ENCODE peak calls at places on chromosomes 3 and 15, in four cellular contexts. O is heart left ventricle, U is spleen, N is suprapubic skin. S is an unnamed sample.

GRCh38 chr15:88219623-88220022 is 36.9 kb downstream of the NTRK3 start:
- DNase-seq in N (no peak), U (no peak), O (no peak), S (no peak)

GRCh38 chr3:118577055-118577759 is 457.4 kb downstream of the IGSF11 start:
- DNase-seq in N (no peak), U (no peak), O (no peak), S (no peak)

GRCh38 chr3:193946945-193947344 is 189.0 kb upstream of the HES1 start:
- DNase-seq in O (no peak), U (no peak), N (no peak), S (no peak)

GRCh38 chr3:115321396-115321795 is 174.3 kb upstream of the ZBTB20 start:
- DNase-seq in U (no peak), O (no peak), N (no peak), S (no peak)

GRCh38 chr3:28122227-28122626 is 119.2 kb upstream of the CMC1 start:
- DNase-seq in N (no peak), O (no peak), U (no peak), S (no peak)

GRCh38 chr3:37520802-37521350 is 340.8 kb upstream of the CTDSPL start:
- DNase-seq in U (no peak), N (no peak), O (no peak), S (no peak)

GRCh38 chr3:155657161-155657560 is 87.7 kb downstream of the PLCH1 start:
- DNase-seq in N (no peak), U (no peak), O (no peak), S (no peak)

GRCh38 chr15:100112061-100112420 is 229.7 kb downstream of the ADAMTS17 start:
- DNase-seq in N (no peak), U (peak; percentile 65), O (no peak), S (no peak)

GRCh38 chr3:62289922-62290321 is 83.4 kb downstream of the FEZF2 start:
- DNase-seq in U (no peak), O (no peak), N (no peak), S (no peak)

GRCh38 chr3:23740517-23741402 is 65.0 kb upstream of the UBE2E1 start:
- DNase-seq in N (no peak), O (no peak), U (no peak), S (peak; percentile 34)

GRCh38 chr3:15557511-15557946 is 36.0 kb upstream of the COLQ start:
- DNase-seq in O (no peak), N (no peak), U (no peak), S (peak; percentile 84)

GRCh38 chr3:157718835-157719234 is 215.6 kb upstream of the VEPH1 start:
- DNase-seq in O (no peak), N (no peak), U (no peak), S (no peak)

GRCh38 chr3:115931581-115931980 is 308.3 kb downstream of the GAP43 start:
- DNase-seq in N (no peak), U (no peak), O (no peak), S (no peak)

GRCh38 chr15:43134157-43134637 is 811 bp downstream of the TMEM62 start:
- DNase-seq in O (no peak), N (no peak), U (no peak), S (no peak)

GRCh38 chr15:101359365-101359947 is 64.4 kb upstream of the SNRPA1 start:
- DNase-seq in O (no peak), N (no peak), U (no peak), S (no peak)

GRCh38 chr3:58522759-58523425 is 14.1 kb downstream of the ACOX2 start:
- DNase-seq in U (no peak), N (no peak), O (no peak), S (no peak)

GRCh38 chr3:187935623-187936156 is 190.4 kb upstream of the BCL6 start:
- DNase-seq in O (no peak), N (no peak), U (peak; percentile 88), S (no peak)

GRCh38 chr3:65597952-65598413 is 440.7 kb downstream of the MAGI1 start:
- DNase-seq in U (no peak), O (peak; percentile 52), N (no peak), S (no peak)

GRCh38 chr3:129461461-129462146 is 21.6 kb downstream of the IFT122 start:
- DNase-seq in U (no peak), O (no peak), N (no peak), S (peak; percentile 40)

GRCh38 chr3:127668906-127669305 is 3.8 kb upstream of the ABTB1 start:
- DNase-seq in U (no peak), O (no peak), N (peak; percentile 13), S (no peak)

GRCh38 chr3:66572938-66573710 is 72.3 kb upstream of the LRIG1 start:
- DNase-seq in U (no peak), N (no peak), O (no peak), S (no peak)

GRCh38 chr3:152773633-152774032 is 61.3 kb upstream of the P2RY1 start:
- DNase-seq in U (no peak), N (no peak), O (no peak), S (no peak)

GRCh38 chr3:12395349-12396012 is 88.8 kb upstream of the TSEN2 start:
- DNase-seq in O (no peak), N (no peak), U (no peak), S (no peak)

GRCh38 chr3:128316456-128316855 is 150.2 kb downstream of the DNAJB8 start:
- DNase-seq in O (no peak), N (no peak), U (peak; percentile 81), S (peak; percentile 46)

GRCh38 chr3:50314342-50314741 is 8.2 kb downstream of the HYAL2 start:
- DNase-seq in U (no peak), O (no peak), N (no peak), S (no peak)

GRCh38 chr15:77631790-77632551 is 741 bp downstream of the LINGO1 start:
- DNase-seq in O (no peak), N (no peak), U (no peak), S (no peak)

GRCh38 chr3:143840636-143841035 is 7.6 kb downstream of the SLC9A9 start:
- DNase-seq in N (no peak), U (no peak), O (no peak), S (no peak)

GRCh38 chr3:5425371-5425770 is 237.9 kb downstream of the EDEM1 start:
- DNase-seq in O (no peak), U (no peak), N (no peak), S (no peak)

GRCh38 chr3:170049146-170050000 is 11.6 kb downstream of the GPR160 start:
- DNase-seq in N (no peak), U (peak; percentile 72), O (no peak), S (peak; percentile 25)
- TF ChIP-seq POLR2A in N (no peak), U (no peak), O (no peak), S (no peak)

GRCh38 chr15:67820147-67820991 is 4.9 kb upstream of the SKOR1 start:
- DNase-seq in O (no peak), N (no peak), U (peak; percentile 64), S (no peak)
- H3K27me3 ChIP-seq in O (peaks cover 69% of the 10 kb centered on the region), N (peaks cover 93% of the 10 kb centered on the region), U (peaks cover 69% of the 10 kb centered on the region), S (peaks cover 62% of the 10 kb centered on the region)

DNA sequence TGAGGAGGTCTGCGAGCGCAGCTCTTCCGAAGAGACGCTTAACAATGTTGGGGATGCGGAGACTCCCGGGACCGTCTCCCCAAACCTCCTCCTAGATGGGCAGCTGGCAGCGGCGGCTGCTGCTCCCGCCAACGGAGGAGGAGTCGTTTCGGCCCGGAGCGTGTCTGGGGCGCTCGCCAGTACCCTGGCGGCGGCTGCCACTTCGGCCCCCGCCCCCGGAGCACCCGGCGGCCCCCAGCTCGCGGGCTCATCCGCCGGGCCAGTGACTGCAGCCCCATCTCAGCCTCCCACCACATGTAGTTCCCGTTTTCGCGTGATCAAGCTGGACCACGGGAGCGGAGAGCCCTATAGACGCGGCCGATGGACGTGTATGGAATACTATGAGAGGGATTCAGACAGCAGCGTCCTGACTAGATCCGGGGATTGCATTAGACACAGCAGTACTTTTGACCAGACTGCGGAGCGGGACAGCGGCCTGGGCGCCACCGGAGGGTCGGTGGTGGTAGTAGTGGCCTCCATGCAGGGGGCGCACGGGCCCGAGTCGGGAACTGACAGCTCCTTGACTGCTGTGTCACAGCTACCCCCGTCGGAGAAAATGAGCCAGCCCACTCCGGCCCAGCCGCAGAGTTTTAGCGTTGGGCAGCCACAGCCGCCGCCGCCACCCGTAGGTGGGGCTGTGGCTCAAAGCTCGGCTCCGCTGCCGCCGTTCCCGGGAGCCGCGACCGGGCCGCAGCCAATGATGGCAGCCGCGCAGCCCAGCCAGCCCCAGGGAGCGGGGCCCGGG is 1.6 kb downstream of the TSC22D2 start:
- DNase-seq in O (peak; percentile 89), U (peak; percentile 95), N (peak; percentile 88), S (peak; percentile 80)
- TF ChIP-seq POLR2A in O (no peak), U (no peak), N (peak; percentile 25), S (peak; percentile 40)

GRCh38 chr3:72890166-72890925 is 2.5 kb downstream of the GXYLT2 start:
- DNase-seq in O (no peak), N (no peak), U (no peak), S (no peak)

GRCh38 chr3:72889310-72890165 is 1.7 kb downstream of the GXYLT2 start:
- DNase-seq in O (no peak), N (no peak), U (no peak), S (no peak)

GRCh38 chr3:72888546-72889309 is 882 bp downstream of the GXYLT2 start:
- DNase-seq in O (no peak), N (no peak), U (no peak), S (peak; percentile 49)

GRCh38 chr3:72887378-72887722 is 496 bp upstream of the GXYLT2 start:
- DNase-seq in N (no peak), O (no peak), U (no peak), S (no peak)

GRCh38 chr3:72887723-72888545 is at the start of gene GXYLT2:
- DNase-seq in N (no peak), O (peak; percentile 80), U (peak; percentile 76), S (peak; percentile 86)
- H3K27me3 ChIP-seq in N (peaks cover 3% of the 10 kb centered on the region), O (no peaks in the 10 kb centered on the region), U (peaks cover 22% of the 10 kb centered on the region), S (no peaks in the 10 kb centered on the region)

GRCh38 chr3:19522305-19522704 is 374.0 kb downstream of the KCNH8 start:
- DNase-seq in U (no peak), O (no peak), N (no peak), S (no peak)
- TF ChIP-seq POLR2A in U (no peak), O (no peak), N (no peak), S (no peak)

GRCh38 chr15:20353966-20354883 is 187.4 kb downstream of the GOLGA6L6 start:
- DNase-seq in U (peak; percentile 80), O (peak; percentile 67), N (peak; percentile 78), S (no peak)
- H3K27me3 ChIP-seq in U (no peaks in the 10 kb centered on the region), O (peaks cover 2% of the 10 kb centered on the region), N (no peaks in the 10 kb centered on the region), S (peaks cover 10% of the 10 kb centered on the region)

DNA sequence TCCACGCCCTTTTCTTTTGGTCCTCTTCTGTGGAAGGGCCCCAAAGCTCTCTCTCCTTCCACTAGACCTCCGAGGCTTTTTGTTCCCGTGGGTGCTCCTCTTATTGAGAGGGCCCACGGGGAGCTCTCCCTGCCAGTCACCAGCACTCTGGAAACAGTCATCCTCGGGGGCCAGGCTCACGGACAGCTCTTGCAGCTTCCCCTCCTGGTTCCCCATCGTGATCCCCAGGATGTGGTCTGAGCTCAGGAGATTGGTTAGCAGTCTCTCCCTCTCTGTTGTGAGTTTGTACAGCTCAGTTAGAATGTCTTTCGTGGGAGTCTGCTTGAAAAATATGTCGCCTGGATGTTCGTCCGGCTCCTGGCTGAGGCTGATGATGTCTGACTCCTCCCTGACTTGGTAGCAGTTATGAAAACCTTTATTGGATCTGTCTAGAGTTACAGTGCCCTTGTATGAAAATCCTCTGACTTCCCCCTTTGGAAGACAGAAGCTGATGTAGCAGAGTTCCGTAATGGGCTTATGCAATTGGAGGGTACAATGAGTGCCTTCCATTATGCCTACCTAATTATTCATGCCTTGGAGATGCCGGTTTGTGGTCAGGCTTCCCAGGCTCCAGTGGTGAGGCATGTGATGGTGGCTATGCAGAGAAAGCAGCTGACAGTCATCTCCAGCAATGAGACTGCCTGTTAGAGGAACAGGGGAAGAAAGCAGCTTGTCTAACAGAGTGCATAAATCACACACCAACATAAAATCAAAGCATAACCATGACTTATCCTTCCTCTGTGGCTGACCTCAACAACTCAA is 39.9 kb downstream of the FMN1 start:
- DNase-seq in N (no peak), U (no peak), O (peak; percentile 66), S (peak; percentile 41)
- TF ChIP-seq POLR2A in N (no peak), U (no peak), O (no peak), S (peak; percentile 26)

S was measured in adrenal gland.